ENCODE peak calls at places on chromosomes 7 and 10, in five cellular contexts. W, J, F, S and P are unnamed samples.

GRCh38 chr7:98784216-98784785 is 85.5 kb downstream of the TMEM130 start:
- DNase-seq in W (no peak), J (no peak), F (no peak), S (no peak), P (no peak)

GRCh38 chr10:87957702-87958101 is 94.3 kb downstream of the PTEN start:
- DNase-seq in W (no peak), J (no peak), F (no peak), S (no peak), P (no peak)

GRCh38 chr7:148722340-148723165 is 23.9 kb downstream of the CUL1 start:
- DNase-seq in W (no peak), J (no peak), F (no peak), S (no peak), P (no peak)

GRCh38 chr10:87942884-87943527 is 79.6 kb downstream of the PTEN start:
- DNase-seq in W (no peak), J (peak; percentile 82), F (no peak), S (no peak), P (peak; percentile 55)

GRCh38 chr7:158782638-158783490 is 46.4 kb downstream of the ESYT2 start:
- DNase-seq in W (no peak), J (peak; percentile 12), F (peak; percentile 59), S (peak; percentile 9), P (peak; percentile 18)

GRCh38 chr7:80440908-80441307 is 71.0 kb downstream of the GNAT3 start:
- DNase-seq in W (no peak), J (peak; percentile 62), F (no peak), S (no peak), P (no peak)

GRCh38 chr7:98584830-98585229 is 32.3 kb upstream of the NPTX2 start:
- DNase-seq in W (no peak), J (no peak), F (no peak), S (no peak), P (no peak)

GRCh38 chr10:92068900-92069299 is 145.3 kb downstream of the BTAF1 start:
- DNase-seq in W (no peak), J (peak; percentile 89), F (no peak), S (no peak), P (no peak)

GRCh38 chr10:45444976-45445898 is 71.2 kb downstream of the ALOX5 start:
- DNase-seq in W (no peak), J (no peak), F (no peak), S (no peak), P (no peak)

GRCh38 chr10:2867788-2868299 is 199.5 kb upstream of the PFKP start:
- DNase-seq in W (no peak), J (no peak), F (no peak), S (no peak), P (no peak)

GRCh38 chr7:139886899-139887298 is 57.8 kb downstream of the TBXAS1 start:
- DNase-seq in W (no peak), J (no peak), F (no peak), S (no peak), P (no peak)

GRCh38 chr10:34716958-34717357 is 98.1 kb downstream of the PARD3 start:
- DNase-seq in W (no peak), J (no peak), F (no peak), S (no peak), P (no peak)

GRCh38 chr10:43120948-43121290 is 17.3 kb upstream of the CSGALNACT2 start:
- DNase-seq in W (no peak), J (peak; percentile 8), F (no peak), S (no peak), P (no peak)

GRCh38 chr7:51055039-51055840 is 261.4 kb downstream of the COBL start:
- DNase-seq in W (no peak), J (no peak), F (no peak), S (no peak), P (no peak)

GRCh38 chr7:3201306-3201705 is 99.7 kb upstream of the SDK1 start:
- DNase-seq in W (no peak), J (no peak), F (no peak), S (no peak), P (peak; percentile 73)

GRCh38 chr7:17696422-17696821 is 243.9 kb downstream of the SNX13 start:
- DNase-seq in W (no peak), J (peak; percentile 87), F (peak; percentile 81), S (no peak), P (peak; percentile 96)
- H3K4me3 ChIP-seq in W (no peak overlapping the region), J (no peak overlapping the region), F (no peak overlapping the region), S (no peak overlapping the region), P (no peak overlapping the region)

GRCh38 chr10:44385423-44385725 is 477 bp upstream of the CXCL12 start:
- DNase-seq in W (no peak), J (no peak), F (no peak), S (peak; percentile 34), P (no peak)
- H3K4me3 ChIP-seq in W (no peak overlapping the region), J (peak overlapping the region; percentile 70), F (peak overlapping the region; percentile 22), S (peak overlapping the region; percentile 52), P (no peak overlapping the region)

DNA sequence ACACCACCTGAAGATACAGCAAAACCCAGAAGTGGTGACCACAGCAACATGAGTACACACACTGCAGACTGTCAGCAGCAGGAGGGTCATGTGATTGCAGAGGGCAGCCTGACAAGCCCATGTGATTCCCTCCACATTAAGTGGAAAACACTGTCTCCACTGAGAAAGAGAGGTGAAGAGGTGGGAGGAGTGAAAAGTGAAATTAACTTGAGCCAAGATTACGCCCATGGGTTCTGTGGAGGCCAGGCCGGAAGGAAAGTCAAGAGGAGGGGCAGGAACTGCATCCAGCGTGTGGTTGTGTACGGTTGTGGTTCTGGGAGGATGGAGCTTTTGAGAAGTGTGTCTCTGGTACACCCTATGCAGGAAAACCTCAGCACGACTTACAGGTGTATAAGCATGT is 138.5 kb downstream of the PLXNA4 start:
- DNase-seq in W (no peak), J (no peak), F (no peak), S (no peak), P (no peak)
- H3K4me3 ChIP-seq in W (no peak overlapping the region), J (no peak overlapping the region), F (no peak overlapping the region), S (no peak overlapping the region), P (no peak overlapping the region)

GRCh38 chr7:157689269-157690057 is 352.7 kb downstream of the DNAJB6 start:
- DNase-seq in W (no peak), J (no peak), F (no peak), S (peak; percentile 64), P (no peak)
- H3K4me3 ChIP-seq in W (peak overlapping the region; percentile 32), J (no peak overlapping the region), F (no peak overlapping the region), S (peak overlapping the region; percentile 76), P (no peak overlapping the region)

GRCh38 chr7:141074997-141075396 is 1.1 kb downstream of the TMEM178B start:
- DNase-seq in W (no peak), J (no peak), F (no peak), S (no peak), P (no peak)
- H3K4me3 ChIP-seq in W (peak overlapping the region; percentile 43), J (peak overlapping the region; percentile 47), F (no peak overlapping the region), S (peak overlapping the region; percentile 81), P (no peak overlapping the region)

DNA sequence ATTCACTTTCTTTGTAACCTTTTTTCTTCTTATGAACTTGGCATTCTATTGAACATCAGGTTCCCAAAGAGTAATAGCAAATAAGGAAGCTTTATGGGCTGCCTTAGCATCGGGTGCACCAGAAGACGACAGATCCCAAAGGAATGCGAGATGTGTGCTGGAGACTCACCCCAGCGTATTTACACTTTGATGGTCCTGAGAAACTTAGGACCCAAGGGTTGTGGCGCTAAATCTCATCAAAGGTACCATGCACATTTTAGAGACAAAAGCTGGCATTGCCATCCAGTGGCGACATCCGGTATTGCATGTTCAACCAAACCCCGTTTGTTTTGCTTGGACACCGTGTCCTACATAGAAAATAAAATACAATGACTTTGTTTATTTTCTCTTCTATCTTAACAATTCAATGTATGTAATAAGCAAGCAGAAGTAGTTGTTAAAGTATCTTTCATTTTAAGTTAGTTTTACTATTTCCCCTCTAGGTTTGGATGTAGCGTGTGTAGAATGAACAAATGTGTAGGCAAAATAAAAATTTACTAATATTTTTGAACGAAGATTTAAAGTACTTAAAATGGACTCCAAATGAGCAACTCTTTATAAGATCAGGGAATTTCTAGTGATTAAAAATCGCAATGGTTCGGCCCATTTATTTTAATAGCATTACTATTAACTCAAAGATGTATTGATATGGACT is 1154.8 kb downstream of the GATA3 start:
- DNase-seq in W (peak; percentile 33), J (peak; percentile 60), F (peak; percentile 58), S (peak; percentile 79), P (peak; percentile 52)
- H3K4me3 ChIP-seq in W (no peak overlapping the region), J (no peak overlapping the region), F (no peak overlapping the region), S (no peak overlapping the region), P (no peak overlapping the region)

DNA sequence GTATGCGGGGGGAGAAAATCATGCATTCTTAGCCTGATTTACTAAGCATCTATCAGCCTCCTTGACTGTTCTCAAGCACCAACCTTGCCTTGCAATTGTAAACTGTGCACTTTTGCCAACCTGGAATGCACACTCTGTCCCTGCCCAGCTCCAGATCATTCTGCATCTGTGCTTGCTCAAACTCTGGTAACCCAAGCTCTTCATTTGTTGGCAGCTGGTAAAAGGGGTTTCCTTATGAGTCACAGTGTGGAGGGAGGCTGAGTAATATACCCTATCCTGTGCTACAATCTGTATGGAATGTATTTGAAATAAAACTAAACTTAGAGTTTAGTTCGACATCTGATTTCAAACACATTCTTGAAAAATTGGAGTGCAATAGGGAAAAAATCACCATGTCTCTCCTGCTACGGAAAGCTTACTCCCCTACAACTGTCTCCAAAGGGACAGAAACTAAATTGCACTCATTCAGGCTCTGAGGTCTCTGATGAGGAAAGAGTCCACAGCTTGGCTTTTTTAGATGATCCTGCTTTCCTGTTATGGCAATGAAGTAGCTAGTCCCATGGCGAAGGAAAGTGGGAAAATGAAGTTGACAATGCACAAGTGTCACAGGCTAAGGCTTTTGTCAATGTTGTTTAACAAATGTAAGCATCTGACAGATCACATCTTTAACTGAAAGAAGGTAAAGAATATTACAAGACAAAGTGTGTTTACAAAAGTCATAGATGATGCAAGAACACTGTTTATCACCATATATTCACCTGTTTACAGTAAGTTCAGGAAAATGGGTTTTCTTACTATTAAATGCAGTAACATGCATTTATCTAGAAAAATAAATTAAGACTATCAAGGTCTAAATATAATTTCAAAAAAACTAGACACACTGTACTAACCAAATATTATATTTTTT is 61.9 kb downstream of the TES start:
- DNase-seq in W (no peak), J (peak; percentile 98), F (peak; percentile 47), S (no peak), P (peak; percentile 96)
- H3K4me3 ChIP-seq in W (no peak overlapping the region), J (peak overlapping the region; percentile 36), F (no peak overlapping the region), S (no peak overlapping the region), P (no peak overlapping the region)

GRCh38 chr7:111091623-111092370 is 870 bp downstream of the LRRN3 start:
- DNase-seq in W (no peak), J (no peak), F (no peak), S (peak; percentile 79), P (no peak)
- H3K4me3 ChIP-seq in W (peak overlapping the region; percentile 5), J (peak overlapping the region; percentile 39), F (no peak overlapping the region), S (peak overlapping the region; percentile 28), P (no peak overlapping the region)